ENCODE peak calls at places on chromosomes 7 and 10, in seven cellular contexts. Z is dorsolateral prefrontal cortex, D is GM12878, U is spleen, G is lower leg skin, A is iPS DF 6.9, E is vagina. L is an unnamed sample.

GRCh38 chr10:131845505-131846223 is 55.1 kb upstream of the PPP2R2D start:
- DNase-seq in Z (peak), D (no peak), U (peak), G (no peak), A (no peak), E (no peak), L (no peak)

GRCh38 chr10:75281980-75282379 is 46.2 kb upstream of the COMTD1 start:
- DNase-seq in Z (no peak), D (no peak), U (no peak), G (no peak), A (no peak), E (peak), L (no peak)

GRCh38 chr7:18494821-18495408 is 634 bp upstream of the HDAC9 start:
- DNase-seq in Z (peak), D (no peak), U (no peak), G (no peak), A (no peak), E (no peak), L (no peak)

GRCh38 chr7:43211276-43211675 is 98.8 kb downstream of the HECW1 start:
- DNase-seq in Z (no peak), D (no peak), U (no peak), G (no peak), A (no peak), E (no peak), L (no peak)

GRCh38 chr10:71974489-71975011 is 10.4 kb downstream of the CHST3 start:
- DNase-seq in Z (no peak), D (no peak), U (peak), G (no peak), A (no peak), E (no peak), L (no peak)

GRCh38 chr7:66664590-66665293 is 36.1 kb downstream of the KCTD7 start:
- DNase-seq in Z (no peak), D (no peak), U (peak), G (no peak), A (no peak), E (no peak), L (no peak)

GRCh38 chr7:71705217-71705616 is 573.3 kb downstream of the GALNT17 start:
- DNase-seq in Z (no peak), D (no peak), U (no peak), G (no peak), A (no peak), E (no peak), L (no peak)

GRCh38 chr10:7491230-7491629 is 80.4 kb upstream of the SFMBT2 start:
- DNase-seq in Z (no peak), D (no peak), U (no peak), G (no peak), A (no peak), E (no peak), L (no peak)

GRCh38 chr10:6053816-6054581 is 8.2 kb downstream of the IL2RA start:
- DNase-seq in Z (no peak), D (no peak), U (peak), G (peak), A (no peak), E (peak), L (no peak)

GRCh38 chr10:91629715-91630549 is 2.9 kb downstream of the PPP1R3C start:
- DNase-seq in Z (no peak), D (no peak), U (no peak), G (no peak), A (no peak), E (no peak), L (no peak)

GRCh38 chr10:31210190-31210589 is 108.8 kb upstream of the ZEB1 start:
- DNase-seq in Z (no peak), D (no peak), U (no peak), G (no peak), A (no peak), E (no peak), L (no peak)

GRCh38 chr7:141960687-141961422 is 12.7 kb downstream of the TAS2R38 start:
- DNase-seq in Z (no peak), D (no peak), U (no peak), G (no peak), A (no peak), E (no peak), L (no peak)

GRCh38 chr7:111560773-111561658 is 1.3 kb downstream of the IMMP2L start:
- DNase-seq in Z (no peak), D (no peak), U (no peak), G (no peak), A (peak), E (no peak), L (no peak)

GRCh38 chr10:28912017-28912783 is 234.9 kb downstream of the BAMBI start:
- DNase-seq in Z (no peak), D (no peak), U (no peak), G (no peak), A (no peak), E (no peak), L (no peak)

GRCh38 chr10:5968681-5969453 is 8.5 kb downstream of the IL15RA start:
- DNase-seq in Z (no peak), D (no peak), U (no peak), G (no peak), A (no peak), E (no peak), L (no peak)

GRCh38 chr7:1741751-1742554 is 71.9 kb downstream of the ELFN1 start:
- DNase-seq in Z (no peak), D (no peak), U (peak), G (no peak), A (no peak), E (no peak), L (no peak)

GRCh38 chr10:44054046-44054445 is 330.9 kb downstream of the CXCL12 start:
- DNase-seq in Z (no peak), D (no peak), U (no peak), G (no peak), A (no peak), E (peak), L (no peak)

GRCh38 chr7:79157281-79157680 is 296.2 kb downstream of the MAGI2 start:
- DNase-seq in Z (no peak), D (no peak), U (no peak), G (no peak), A (no peak), E (no peak), L (no peak)

GRCh38 chr7:140670343-140670935 is 2.3 kb upstream of the ADCK2 start:
- DNase-seq in Z (peak), D (no peak), U (peak), G (no peak), A (no peak), E (no peak), L (no peak)

GRCh38 chr10:76899490-76899889 is 738.1 kb downstream of the KCNMA1 start:
- DNase-seq in Z (no peak), D (no peak), U (no peak), G (no peak), A (no peak), E (no peak), L (no peak)

GRCh38 chr7:98409843-98410242 is 9.0 kb upstream of the BAIAP2L1 start:
- DNase-seq in Z (no peak), D (no peak), U (no peak), G (no peak), A (no peak), E (no peak), L (no peak)

GRCh38 chr7:123655614-123656013 is at the start of gene LMOD2:
- DNase-seq in Z (no peak), D (no peak), U (no peak), G (no peak), A (no peak), E (no peak), L (no peak)

GRCh38 chr7:111266613-111267012 is 175.7 kb downstream of the LRRN3 start:
- DNase-seq in Z (no peak), D (no peak), U (no peak), G (no peak), A (no peak), E (no peak), L (no peak)

GRCh38 chr10:122253605-122254004 is 17.5 kb upstream of the BTBD16 start:
- DNase-seq in Z (no peak), D (no peak), U (peak), G (no peak), A (no peak), E (no peak), L (no peak)

GRCh38 chr7:35707422-35707821 is 12.5 kb upstream of the HERPUD2 start:
- DNase-seq in Z (no peak), D (no peak), U (no peak), G (no peak), A (no peak), E (no peak), L (no peak)

GRCh38 chr10:43946445-43946844 is 297.8 kb upstream of the ZNF32 start:
- DNase-seq in Z (no peak), D (no peak), U (no peak), G (no peak), A (no peak), E (no peak), L (no peak)

GRCh38 chr7:8260871-8261707 is 878 bp downstream of the ICA1 start:
- DNase-seq in Z (no peak), D (no peak), U (peak), G (peak), A (no peak), E (no peak), L (no peak)

GRCh38 chr10:95840681-95841080 is 67.1 kb upstream of the CC2D2B start:
- DNase-seq in Z (no peak), D (no peak), U (no peak), G (no peak), A (no peak), E (no peak), L (no peak)

GRCh38 chr7:1940402-1940786 is 270.3 kb downstream of the ELFN1 start:
- DNase-seq in Z (no peak), D (peak), U (peak), G (peak), A (no peak), E (no peak), L (no peak)

GRCh38 chr7:115635367-115635766 is 395.2 kb downstream of the TFEC start:
- DNase-seq in Z (no peak), D (no peak), U (no peak), G (no peak), A (no peak), E (no peak), L (no peak)

GRCh38 chr7:69882269-69882668 is 284.0 kb downstream of the AUTS2 start:
- DNase-seq in Z (no peak), D (no peak), U (no peak), G (no peak), A (no peak), E (no peak), L (no peak)

GRCh38 chr7:25025218-25025671 is 45.3 kb upstream of the OSBPL3 start:
- DNase-seq in Z (no peak), D (no peak), U (no peak), G (no peak), A (no peak), E (no peak), L (no peak)
- H3K4me3 ChIP-seq in Z (no peak), D (no peak), U (no peak), G (no peak), A (no peak), E (no peak), L (no peak)

GRCh38 chr7:127885843-127886242 is 145.4 kb downstream of the LRRC4 start:
- DNase-seq in Z (peak), D (no peak), U (no peak), G (peak), A (no peak), E (no peak), L (no peak)
- H3K4me3 ChIP-seq in Z (no peak), D (no peak), U (no peak), G (no peak), A (no peak), E (no peak), L (no peak)

GRCh38 chr10:35640951-35641429 is 1.1 kb downstream of the FZD8 start:
- DNase-seq in Z (peak), D (no peak), U (peak), G (peak), A (no peak), E (no peak), L (no peak)

GRCh38 chr10:35641430-35642015 is 573 bp downstream of the FZD8 start:
- DNase-seq in Z (no peak), D (no peak), U (no peak), G (no peak), A (no peak), E (no peak), L (no peak)

GRCh38 chr10:35642793-35643114 is 658 bp upstream of the FZD8 start:
- DNase-seq in Z (no peak), D (no peak), U (peak), G (no peak), A (no peak), E (no peak), L (no peak)

GRCh38 chr10:35643151-35643975 is 1.3 kb upstream of the FZD8 start:
- DNase-seq in Z (peak), D (no peak), U (peak), G (peak), A (no peak), E (no peak), L (no peak)

GRCh38 chr10:35642023-35642792 is at the start of gene FZD8:
- DNase-seq in Z (peak), D (no peak), U (peak), G (peak), A (no peak), E (peak), L (no peak)
- H3K4me3 ChIP-seq in Z (peak), D (peak), U (peak), G (peak), A (peak), E (peak), L (peak)

DNA sequence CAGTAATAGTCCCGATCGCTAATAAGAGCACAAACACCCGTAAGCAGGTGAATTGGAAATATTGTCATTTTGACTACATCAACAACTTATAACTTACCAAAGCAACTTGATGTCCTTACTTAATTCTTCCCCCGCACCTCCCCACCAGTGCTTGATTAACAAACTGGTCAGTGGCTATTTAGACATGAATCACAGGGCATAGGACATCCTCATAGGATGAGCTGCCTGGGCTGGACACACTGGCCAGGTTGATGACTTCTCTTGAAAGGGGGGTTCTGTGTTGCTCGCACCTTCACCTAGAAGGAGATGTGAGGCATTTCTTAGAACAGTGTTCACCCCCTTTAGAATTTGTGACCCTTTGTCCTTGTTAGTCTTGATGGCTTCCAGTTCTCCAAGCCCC is 163.2 kb downstream of the TCF7L2 start:
- DNase-seq in Z (no peak), D (no peak), U (no peak), G (no peak), A (no peak), E (no peak), L (no peak)
- H3K4me3 ChIP-seq in Z (no peak), D (no peak), U (no peak), G (no peak), A (no peak), E (no peak), L (no peak)

GRCh38 chr7:143043391-143043790 is 8.8 kb upstream of the OR6V1 start:
- DNase-seq in Z (no peak), D (no peak), U (no peak), G (no peak), A (no peak), E (no peak), L (no peak)

GRCh38 chr7:143041346-143041745 is 10.8 kb upstream of the OR6V1 start:
- DNase-seq in Z (no peak), D (no peak), U (no peak), G (no peak), A (no peak), E (no peak), L (no peak)

GRCh38 chr7:143042821-143043271 is 9.3 kb upstream of the OR6V1 start:
- DNase-seq in Z (no peak), D (no peak), U (no peak), G (no peak), A (no peak), E (no peak), L (no peak)

GRCh38 chr7:143040209-143040710 is 11.9 kb upstream of the OR6V1 start:
- DNase-seq in Z (no peak), D (no peak), U (no peak), G (no peak), A (no peak), E (no peak), L (no peak)

DNA sequence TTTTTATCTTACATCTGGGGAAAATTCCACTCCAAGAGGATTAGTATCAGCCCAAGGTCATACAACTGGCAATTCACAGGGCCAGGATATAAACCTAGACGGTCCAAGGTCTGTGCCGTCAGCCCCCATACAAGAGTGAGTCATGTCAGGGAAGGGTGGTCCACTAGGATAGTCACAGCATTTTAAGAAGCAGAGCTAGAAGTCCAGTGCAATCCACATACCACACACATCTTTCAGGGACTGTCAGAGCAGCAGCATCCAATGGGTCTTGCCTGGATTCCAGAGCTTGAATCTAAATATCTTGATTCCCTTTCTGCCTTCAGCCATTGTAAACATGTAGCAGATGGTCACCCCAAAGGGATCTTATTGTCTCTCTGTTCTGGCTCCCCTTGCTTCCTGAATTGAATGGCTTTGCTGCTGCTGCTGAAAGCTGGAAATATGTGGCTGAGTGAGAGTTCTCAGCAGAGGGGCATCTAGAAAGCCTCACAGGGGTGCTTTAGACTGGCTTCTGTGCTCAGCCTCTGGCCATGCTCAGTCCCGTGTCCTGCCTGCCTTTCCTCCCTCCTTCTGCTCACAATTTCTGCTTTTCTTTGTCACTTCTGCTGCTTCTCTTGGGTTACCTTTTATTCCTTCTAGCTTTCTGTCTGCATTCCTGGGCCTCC is 9.9 kb upstream of the OR6V1 start:
- DNase-seq in Z (no peak), D (no peak), U (no peak), G (no peak), A (no peak), E (no peak), L (no peak)
- H3K4me3 ChIP-seq in Z (no peak), D (no peak), U (no peak), G (no peak), A (no peak), E (no peak), L (no peak)